ENCODE peak calls at places on chromosomes 11 and 22, in six cellular contexts. P is upper lobe of right lung; A is NCI-H1105 treated with DMSO at 0.1 percent for 48 hours; Q is stimulated activated CD8-positive, alpha-beta memory T cell treated with anti-CD3 and anti-CD28 coated beads, Interleukin-15, amount 100 ng/mL, for 1 hour; R is fibroblast of pulmonary artery; F is naive thymus-derived CD8-positive, alpha-beta T cell. S is an unnamed sample.

GRCh38 chr22:47628477-47629272 is 866.2 kb downstream of the TBC1D22A start:
- DNase-seq in R (no peak), F (no peak), P (peak), A (no peak), Q (no peak), S (no peak)

GRCh38 chr22:42151924-42152635 is 21.5 kb upstream of the CYP2D6 start:
- DNase-seq in R (no peak), A (no peak), Q (no peak), F (no peak), P (no peak), S (no peak)

GRCh38 chr11:95165638-95166037 is 65.4 kb downstream of the SESN3 start:
- DNase-seq in Q (no peak), R (no peak), A (no peak), F (no peak), P (no peak), S (no peak)

GRCh38 chr22:35154937-35155387 is 89.0 kb downstream of the ISX start:
- DNase-seq in A (peak), Q (no peak), F (no peak), P (peak), R (peak), S (peak)

GRCh38 chr22:39472570-39473556 is 16.1 kb downstream of the MGAT3 start:
- DNase-seq in R (peak), P (peak), A (no peak), F (no peak), Q (no peak), S (peak)

GRCh38 chr22:23888615-23889401 is 5.4 kb upstream of the MIF start:
- DNase-seq in Q (no peak), F (no peak), R (peak), A (no peak), P (no peak), S (peak)

GRCh38 chr11:10893713-10894112 is 35.9 kb upstream of the ZBED5 start:
- DNase-seq in Q (no peak), R (peak), P (no peak), A (no peak), F (no peak), S (no peak)

GRCh38 chr11:12684354-12684753 is 10.1 kb downstream of the TEAD1 start:
- DNase-seq in A (no peak), F (no peak), R (no peak), P (no peak), Q (no peak), S (no peak)

GRCh38 chr11:117862019-117862725 is 14.3 kb downstream of the FXYD6 start:
- DNase-seq in P (no peak), Q (no peak), F (no peak), A (no peak), R (no peak), S (peak)

GRCh38 chr11:33347490-33348125 is 90.4 kb downstream of the HIPK3 start:
- DNase-seq in F (no peak), P (no peak), A (no peak), Q (no peak), R (no peak), S (no peak)

GRCh38 chr22:29022101-29022817 is 39.4 kb downstream of the C22orf31 start:
- DNase-seq in R (no peak), F (no peak), A (no peak), Q (no peak), P (no peak), S (no peak)

GRCh38 chr11:62705401-62705800 is 1.8 kb downstream of the BSCL2 start:
- DNase-seq in A (peak), P (peak), F (no peak), Q (no peak), R (no peak), S (peak)

GRCh38 chr11:9461760-9462134 is 935 bp downstream of the ZNF143 start:
- DNase-seq in F (no peak), R (peak), A (peak), Q (no peak), P (no peak), S (peak)

S was measured in NCI-H69.